ENCODE peak calls at places on chromosome 7, in nine cellular contexts. One of them, this sample, is unnamed.

GRCh38 chr7:48365010-48365409 is 193.8 kb downstream of the ABCA13 start:
- DNase-seq in stimulated activated CD4-positive, alpha-beta T cell treated with anti-CD3 and anti-CD28 coated beads, Interleukin-1b, Interleukin-23, amount 100 ng/mL, for 1 hour: no peak
- DNase-seq in hepatic stellate cell: no peak
- DNase-seq in MCF 10A: no peak
- DNase-seq in activated CD8-positive, alpha-beta memory T cell treated with anti-CD3 and anti-CD28 coated beads, Interleukin-2, amount 10 ng/mL, durations not matched to agents 7 days and 5 days: no peak
- DNase-seq in aorta: no peak
- DNase-seq in AG09319: no peak
- DNase-seq in NCI-H1436: no peak
- DNase-seq in HuH-7.5: no peak
- DNase-seq in this sample: no peak

GRCh38 chr7:2541291-2542010 is 13.9 kb downstream of the BRAT1 start:
- DNase-seq in stimulated activated CD4-positive, alpha-beta T cell treated with anti-CD3 and anti-CD28 coated beads, Interleukin-1b, Interleukin-23, amount 100 ng/mL, for 1 hour: no peak
- DNase-seq in hepatic stellate cell: no peak
- DNase-seq in MCF 10A: no peak
- DNase-seq in activated CD8-positive, alpha-beta memory T cell treated with anti-CD3 and anti-CD28 coated beads, Interleukin-2, amount 10 ng/mL, durations not matched to agents 7 days and 5 days: no peak
- DNase-seq in aorta: peak
- DNase-seq in AG09319: no peak
- DNase-seq in NCI-H1436: no peak
- DNase-seq in HuH-7.5: no peak
- DNase-seq in this sample: no peak

GRCh38 chr7:151012031-151012692 is 12.1 kb downstream of the ATG9B start:
- DNase-seq in stimulated activated CD4-positive, alpha-beta T cell treated with anti-CD3 and anti-CD28 coated beads, Interleukin-1b, Interleukin-23, amount 100 ng/mL, for 1 hour: no peak
- DNase-seq in hepatic stellate cell: no peak
- DNase-seq in MCF 10A: no peak
- DNase-seq in activated CD8-positive, alpha-beta memory T cell treated with anti-CD3 and anti-CD28 coated beads, Interleukin-2, amount 10 ng/mL, durations not matched to agents 7 days and 5 days: no peak
- DNase-seq in aorta: no peak
- DNase-seq in AG09319: no peak
- DNase-seq in NCI-H1436: no peak
- DNase-seq in HuH-7.5: peak
- DNase-seq in this sample: no peak

GRCh38 chr7:117951285-117951684 is 78.0 kb upstream of the CTTNBP2 start:
- DNase-seq in stimulated activated CD4-positive, alpha-beta T cell treated with anti-CD3 and anti-CD28 coated beads, Interleukin-1b, Interleukin-23, amount 100 ng/mL, for 1 hour: no peak
- DNase-seq in hepatic stellate cell: no peak
- DNase-seq in MCF 10A: peak
- DNase-seq in activated CD8-positive, alpha-beta memory T cell treated with anti-CD3 and anti-CD28 coated beads, Interleukin-2, amount 10 ng/mL, durations not matched to agents 7 days and 5 days: no peak
- DNase-seq in aorta: no peak
- DNase-seq in AG09319: no peak
- DNase-seq in NCI-H1436: no peak
- DNase-seq in HuH-7.5: no peak
- DNase-seq in this sample: no peak

GRCh38 chr7:24669971-24670591 is 87.2 kb downstream of the GSDME start:
- DNase-seq in stimulated activated CD4-positive, alpha-beta T cell treated with anti-CD3 and anti-CD28 coated beads, Interleukin-1b, Interleukin-23, amount 100 ng/mL, for 1 hour: no peak
- DNase-seq in hepatic stellate cell: no peak
- DNase-seq in MCF 10A: no peak
- DNase-seq in activated CD8-positive, alpha-beta memory T cell treated with anti-CD3 and anti-CD28 coated beads, Interleukin-2, amount 10 ng/mL, durations not matched to agents 7 days and 5 days: no peak
- DNase-seq in aorta: no peak
- DNase-seq in AG09319: no peak
- DNase-seq in NCI-H1436: no peak
- DNase-seq in HuH-7.5: no peak
- DNase-seq in this sample: no peak

GRCh38 chr7:101916876-101917275 is 99.5 kb downstream of the CUX1 start:
- DNase-seq in stimulated activated CD4-positive, alpha-beta T cell treated with anti-CD3 and anti-CD28 coated beads, Interleukin-1b, Interleukin-23, amount 100 ng/mL, for 1 hour: no peak
- DNase-seq in hepatic stellate cell: no peak
- DNase-seq in MCF 10A: no peak
- DNase-seq in activated CD8-positive, alpha-beta memory T cell treated with anti-CD3 and anti-CD28 coated beads, Interleukin-2, amount 10 ng/mL, durations not matched to agents 7 days and 5 days: no peak
- DNase-seq in aorta: peak
- DNase-seq in AG09319: no peak
- DNase-seq in NCI-H1436: no peak
- DNase-seq in HuH-7.5: no peak
- DNase-seq in this sample: no peak

GRCh38 chr7:114047889-114048288 is 129.1 kb upstream of the PPP1R3A start:
- DNase-seq in stimulated activated CD4-positive, alpha-beta T cell treated with anti-CD3 and anti-CD28 coated beads, Interleukin-1b, Interleukin-23, amount 100 ng/mL, for 1 hour: no peak
- DNase-seq in hepatic stellate cell: peak
- DNase-seq in MCF 10A: peak
- DNase-seq in activated CD8-positive, alpha-beta memory T cell treated with anti-CD3 and anti-CD28 coated beads, Interleukin-2, amount 10 ng/mL, durations not matched to agents 7 days and 5 days: no peak
- DNase-seq in aorta: no peak
- DNase-seq in AG09319: no peak
- DNase-seq in NCI-H1436: no peak
- DNase-seq in HuH-7.5: no peak
- DNase-seq in this sample: peak

GRCh38 chr7:133365892-133366291 is 113.0 kb downstream of the EXOC4 start:
- DNase-seq in stimulated activated CD4-positive, alpha-beta T cell treated with anti-CD3 and anti-CD28 coated beads, Interleukin-1b, Interleukin-23, amount 100 ng/mL, for 1 hour: no peak
- DNase-seq in hepatic stellate cell: no peak
- DNase-seq in MCF 10A: peak
- DNase-seq in activated CD8-positive, alpha-beta memory T cell treated with anti-CD3 and anti-CD28 coated beads, Interleukin-2, amount 10 ng/mL, durations not matched to agents 7 days and 5 days: no peak
- DNase-seq in aorta: no peak
- DNase-seq in AG09319: no peak
- DNase-seq in NCI-H1436: no peak
- DNase-seq in HuH-7.5: no peak
- DNase-seq in this sample: no peak

GRCh38 chr7:151863386-151864079 is 13.4 kb downstream of the PRKAG2 start:
- DNase-seq in stimulated activated CD4-positive, alpha-beta T cell treated with anti-CD3 and anti-CD28 coated beads, Interleukin-1b, Interleukin-23, amount 100 ng/mL, for 1 hour: no peak
- DNase-seq in hepatic stellate cell: no peak
- DNase-seq in MCF 10A: peak
- DNase-seq in activated CD8-positive, alpha-beta memory T cell treated with anti-CD3 and anti-CD28 coated beads, Interleukin-2, amount 10 ng/mL, durations not matched to agents 7 days and 5 days: no peak
- DNase-seq in aorta: peak
- DNase-seq in AG09319: no peak
- DNase-seq in NCI-H1436: no peak
- DNase-seq in HuH-7.5: peak
- DNase-seq in this sample: no peak

GRCh38 chr7:7569615-7570014 is 2.9 kb downstream of the MIOS start:
- DNase-seq in stimulated activated CD4-positive, alpha-beta T cell treated with anti-CD3 and anti-CD28 coated beads, Interleukin-1b, Interleukin-23, amount 100 ng/mL, for 1 hour: no peak
- DNase-seq in hepatic stellate cell: no peak
- DNase-seq in MCF 10A: no peak
- DNase-seq in activated CD8-positive, alpha-beta memory T cell treated with anti-CD3 and anti-CD28 coated beads, Interleukin-2, amount 10 ng/mL, durations not matched to agents 7 days and 5 days: no peak
- DNase-seq in aorta: no peak
- DNase-seq in AG09319: no peak
- DNase-seq in NCI-H1436: no peak
- DNase-seq in HuH-7.5: no peak
- DNase-seq in this sample: no peak

GRCh38 chr7:77657427-77658331 is 38.6 kb upstream of the RSBN1L start:
- DNase-seq in stimulated activated CD4-positive, alpha-beta T cell treated with anti-CD3 and anti-CD28 coated beads, Interleukin-1b, Interleukin-23, amount 100 ng/mL, for 1 hour: no peak
- DNase-seq in hepatic stellate cell: peak
- DNase-seq in MCF 10A: peak
- DNase-seq in activated CD8-positive, alpha-beta memory T cell treated with anti-CD3 and anti-CD28 coated beads, Interleukin-2, amount 10 ng/mL, durations not matched to agents 7 days and 5 days: no peak
- DNase-seq in aorta: no peak
- DNase-seq in AG09319: peak
- DNase-seq in NCI-H1436: peak
- DNase-seq in HuH-7.5: no peak
- DNase-seq in this sample: no peak

GRCh38 chr7:73742753-73743641 is 4.4 kb upstream of the ABHD11 start:
- DNase-seq in stimulated activated CD4-positive, alpha-beta T cell treated with anti-CD3 and anti-CD28 coated beads, Interleukin-1b, Interleukin-23, amount 100 ng/mL, for 1 hour: no peak
- DNase-seq in hepatic stellate cell: no peak
- DNase-seq in MCF 10A: no peak
- DNase-seq in activated CD8-positive, alpha-beta memory T cell treated with anti-CD3 and anti-CD28 coated beads, Interleukin-2, amount 10 ng/mL, durations not matched to agents 7 days and 5 days: no peak
- DNase-seq in aorta: peak
- DNase-seq in AG09319: no peak
- DNase-seq in NCI-H1436: peak
- DNase-seq in HuH-7.5: peak
- DNase-seq in this sample: no peak